ENCODE peak calls at places on chromosomes 1 and 21, in six cellular contexts. G is natural killer cell, K is T-cell, T is NCI-H1417, S is caudate nucleus, I is breast epithelium. P is an unnamed sample.

GRCh38 chr1:4946343-4946742 is 291.9 kb downstream of the AJAP1 start:
- DNase-seq in G (no peak), K (no peak), T (no peak), S (no peak), I (no peak), P (no peak)

GRCh38 chr1:155052412-155053400 is 1.6 kb downstream of the ADAM15 start:
- DNase-seq in G (no peak), K (peak), T (peak), S (no peak), I (no peak), P (no peak)

GRCh38 chr1:233725423-233725822 is 111.5 kb downstream of the KCNK1 start:
- DNase-seq in G (no peak), K (no peak), T (no peak), S (no peak), I (no peak), P (no peak)

GRCh38 chr1:6423321-6423999 is 1.1 kb upstream of the ESPN start:
- DNase-seq in G (peak), K (peak), T (peak), S (no peak), I (peak), P (peak)

GRCh38 chr1:58768971-58769808 is 14.7 kb downstream of the JUN start:
- DNase-seq in G (peak), K (peak), T (peak), S (peak), I (peak), P (peak)

GRCh38 chr1:2060082-2060481 is 9.9 kb downstream of the PRKCZ start:
- DNase-seq in G (no peak), K (no peak), T (no peak), S (no peak), I (no peak), P (no peak)

GRCh38 chr21:36429672-36430546 is 44.7 kb downstream of the CHAF1B start:
- DNase-seq in G (peak), K (peak), T (peak), S (no peak), I (no peak), P (peak)

GRCh38 chr1:159040206-159040605 is 30.5 kb downstream of the IFI16 start:
- DNase-seq in G (no peak), K (no peak), T (no peak), S (no peak), I (no peak), P (no peak)

GRCh38 chr1:62437273-62437945 is 560 bp downstream of the USP1 start:
- DNase-seq in G (no peak), K (peak), T (peak), S (no peak), I (no peak), P (peak)

GRCh38 chr1:29655945-29656866 is 419.9 kb downstream of the PTPRU start:
- DNase-seq in G (no peak), K (no peak), T (peak), S (no peak), I (no peak), P (no peak)

GRCh38 chr1:106793686-106794085 is 262.8 kb upstream of the PRMT6 start:
- DNase-seq in G (no peak), K (no peak), T (peak), S (no peak), I (no peak), P (no peak)

GRCh38 chr1:114369930-114370329 is 141.1 kb downstream of the TRIM33 start:
- DNase-seq in G (no peak), K (no peak), T (no peak), S (no peak), I (no peak), P (no peak)

GRCh38 chr1:226624526-226624925 is 76.0 kb downstream of the STUM start:
- DNase-seq in G (no peak), K (no peak), T (no peak), S (no peak), I (no peak), P (no peak)

GRCh38 chr1:20640183-20640597 is 6.9 kb downstream of the PINK1 start:
- DNase-seq in G (peak), K (peak), T (peak), S (peak), I (no peak), P (peak)

P was measured in effector memory CD8-positive, alpha-beta T cell.